ENCODE peak calls at places on chromosomes 13 and 19, in eight cellular contexts. T is H54; P is right lobe of liver; Y is activated T-helper 1 cell treated with anti-CD3 and anti-CD28 coated beads, Interleukin-2, amount 50 U/mL, for 16 hours; W is H4; N is ascending aorta; O is stimulated activated naive B cell treated with anti-CD40 and anti-IgM and Interleukin-4, amounts not matched to agents 10 μg/mL and 1 μg/mL and 100 μg/mL, for 72 hours; L is brain microvascular endothelial cell. K is an unnamed sample.

GRCh38 chr19:4007836-4008539 is 452 bp downstream of the PIAS4 start:
- DNase-seq in T (no peak), P (peak), Y (no peak), W (no peak), N (no peak), O (no peak), L (no peak), K (no peak)

GRCh38 chr13:48891586-48891985 is 84.1 kb upstream of the FNDC3A start:
- DNase-seq in T (peak), P (no peak), Y (no peak), W (no peak), N (no peak), O (no peak), L (peak), K (no peak)

GRCh38 chr13:94254737-94255136 is 224.7 kb downstream of the DCT start:
- DNase-seq in T (no peak), P (no peak), Y (no peak), W (no peak), N (no peak), O (no peak), L (no peak), K (no peak)

GRCh38 chr13:114007566-114007965 is 33.7 kb upstream of the C13orf46 start:
- DNase-seq in T (no peak), P (no peak), Y (no peak), W (no peak), N (peak), O (no peak), L (no peak), K (no peak)

GRCh38 chr19:408441-409005 is 424 bp downstream of the C2CD4C start:
- DNase-seq in T (peak), P (peak), Y (no peak), W (no peak), N (no peak), O (no peak), L (no peak), K (no peak)

GRCh38 chr19:18531485-18531884 is 9.6 kb upstream of the ELL start:
- DNase-seq in T (no peak), P (no peak), Y (no peak), W (no peak), N (no peak), O (no peak), L (no peak), K (no peak)

GRCh38 chr13:51731759-51732158 is 72.2 kb downstream of the DHRS12 start:
- DNase-seq in T (no peak), P (no peak), Y (no peak), W (no peak), N (no peak), O (no peak), L (no peak), K (no peak)

GRCh38 chr13:38636756-38637155 is 50.1 kb upstream of the FREM2 start:
- DNase-seq in T (no peak), P (no peak), Y (no peak), W (no peak), N (no peak), O (no peak), L (no peak), K (peak)

GRCh38 chr19:47749326-47749725 is 4.0 kb downstream of the NOP53 start:
- DNase-seq in T (no peak), P (no peak), Y (no peak), W (no peak), N (no peak), O (peak), L (no peak), K (no peak)

GRCh38 chr19:492091-492531 is 4.2 kb upstream of the MADCAM1 start:
- DNase-seq in T (no peak), P (no peak), Y (no peak), W (no peak), N (no peak), O (no peak), L (no peak), K (peak)

GRCh38 chr19:55606817-55607216 is 1.4 kb downstream of the ZNF865 start:
- DNase-seq in T (no peak), P (no peak), Y (no peak), W (no peak), N (no peak), O (no peak), L (no peak), K (no peak)

GRCh38 chr19:7888145-7888825 is at the start of gene LRRC8E:
- DNase-seq in T (peak), P (no peak), Y (no peak), W (no peak), N (no peak), O (no peak), L (peak), K (peak)

GRCh38 chr13:74977498-74977897 is 504.5 kb downstream of the TBC1D4 start:
- DNase-seq in T (no peak), P (no peak), Y (no peak), W (no peak), N (no peak), O (no peak), L (no peak), K (no peak)

GRCh38 chr19:38735257-38735686 is 9.0 kb downstream of the CAPN12 start:
- DNase-seq in T (no peak), P (peak), Y (no peak), W (no peak), N (no peak), O (peak), L (no peak), K (no peak)

GRCh38 chr13:94886191-94886590 is 173.8 kb upstream of the SOX21 start:
- DNase-seq in T (no peak), P (no peak), Y (no peak), W (peak), N (no peak), O (no peak), L (peak), K (no peak)

GRCh38 chr19:12163841-12164240 is 945 bp downstream of the ZNF136 start:
- DNase-seq in T (no peak), P (no peak), Y (no peak), W (no peak), N (no peak), O (no peak), L (no peak), K (no peak)

GRCh38 chr19:12628040-12629022 is 17.6 kb downstream of the ZNF791 start:
- DNase-seq in T (no peak), P (no peak), Y (no peak), W (no peak), N (no peak), O (no peak), L (peak), K (no peak)

GRCh38 chr19:51607077-51607476 is 23.1 kb downstream of the SIGLEC5 start:
- DNase-seq in T (no peak), P (no peak), Y (no peak), W (no peak), N (no peak), O (peak), L (no peak), K (no peak)

GRCh38 chr19:16185925-16186234 is 670 bp downstream of the FAM32A start:
- DNase-seq in T (no peak), P (no peak), Y (no peak), W (no peak), N (peak), O (peak), L (peak), K (no peak)

GRCh38 chr19:30450945-30451344 is 78.8 kb downstream of the ZNF536 start:
- DNase-seq in T (no peak), P (no peak), Y (no peak), W (no peak), N (no peak), O (no peak), L (no peak), K (no peak)

GRCh38 chr13:68261105-68261504 is 1031.0 kb upstream of the PCDH9 start:
- DNase-seq in T (no peak), P (no peak), Y (no peak), W (peak), N (no peak), O (no peak), L (no peak), K (no peak)

K was measured in T47D.